ENCODE peak calls at places on chromosome 12, in six cellular contexts. Q is left lung, S is GM12878, I is GM12865, Z is fibroblast of lung, G is astrocyte of the cerebellum. B is an unnamed sample.

GRCh38 chr12:13282861-13283260 is 86.3 kb downstream of the EMP1 start:
- DNase-seq in Q (no peak), S (no peak), I (no peak), Z (no peak), G (no peak), B (no peak)

GRCh38 chr12:91422107-91422506 is 239.5 kb upstream of the DCN start:
- DNase-seq in Q (no peak), S (no peak), I (no peak), Z (no peak), G (no peak), B (no peak)

GRCh38 chr12:131454418-131455217 is 256.3 kb upstream of the SFSWAP start:
- DNase-seq in Q (no peak), S (no peak), I (peak), Z (no peak), G (no peak), B (no peak)

GRCh38 chr12:103801709-103802585 is 39.1 kb downstream of the NT5DC3 start:
- DNase-seq in Q (no peak), S (no peak), I (no peak), Z (peak), G (no peak), B (no peak)

GRCh38 chr12:117236456-117237001 is 46.3 kb upstream of the FBXO21 start:
- DNase-seq in Q (peak), S (no peak), I (peak), Z (peak), G (peak), B (no peak)

GRCh38 chr12:59742831-59743230 is 147.0 kb downstream of the SLC16A7 start:
- DNase-seq in Q (no peak), S (no peak), I (no peak), Z (peak), G (peak), B (peak)

GRCh38 chr12:120775862-120776552 is 50.4 kb downstream of the ACADS start:
- DNase-seq in Q (no peak), S (no peak), I (no peak), Z (no peak), G (no peak), B (no peak)

GRCh38 chr12:106126441-106127288 is 12.1 kb downstream of the NUAK1 start:
- DNase-seq in Q (no peak), S (no peak), I (no peak), Z (peak), G (no peak), B (no peak)

GRCh38 chr12:124392991-124393790 is 98.3 kb downstream of the RFLNA start:
- DNase-seq in Q (peak), S (no peak), I (no peak), Z (peak), G (no peak), B (no peak)

GRCh38 chr12:108696111-108696995 is 35.0 kb downstream of the CORO1C start:
- DNase-seq in Q (no peak), S (no peak), I (no peak), Z (peak), G (peak), B (peak)

GRCh38 chr12:70364695-70365397 is 1.2 kb upstream of the KCNMB4 start:
- DNase-seq in Q (no peak), S (no peak), I (no peak), Z (no peak), G (no peak), B (no peak)

GRCh38 chr12:2649201-2650030 is 145.4 kb upstream of the FKBP4 start:
- DNase-seq in Q (no peak), S (no peak), I (no peak), Z (no peak), G (no peak), B (no peak)

GRCh38 chr12:3713483-3713882 is 39.4 kb downstream of the CRACR2A start:
- DNase-seq in Q (no peak), S (no peak), I (no peak), Z (no peak), G (no peak), B (no peak)

GRCh38 chr12:72214163-72214562 is 58.0 kb upstream of the TRHDE start:
- DNase-seq in Q (no peak), S (no peak), I (no peak), Z (peak), G (no peak), B (no peak)

DNA sequence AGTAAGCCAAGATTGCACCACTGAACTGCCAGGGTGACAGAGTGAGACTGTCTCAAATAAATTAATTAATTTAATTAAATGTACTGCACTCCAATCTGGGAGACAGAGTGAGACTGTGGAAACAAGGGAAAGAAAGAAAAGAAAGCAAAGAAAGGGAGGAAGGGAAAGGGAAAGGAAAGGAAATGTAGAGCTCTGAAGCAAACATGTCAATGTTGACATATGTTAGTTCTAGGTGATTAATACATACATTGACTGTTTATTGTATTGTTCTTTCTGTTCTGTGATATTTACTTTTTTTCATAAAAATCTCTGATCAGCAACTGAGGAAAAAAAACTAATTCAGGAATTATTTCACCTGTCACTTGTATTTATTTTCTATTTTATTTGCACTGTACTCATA is 99.5 kb downstream of the DENND5B start:
- DNase-seq in Q (no peak), S (no peak), I (no peak), Z (no peak), G (no peak), B (no peak)
- H3K4me3 ChIP-seq in Q (no peak), S (no peak), I (no peak), Z (no peak), G (no peak), B (no peak)

GRCh38 chr12:113978080-113978479 is 12.0 kb upstream of the RBM19 start:
- DNase-seq in Q (no peak), S (no peak), I (no peak), Z (no peak), G (no peak), B (no peak)
- TF ChIP-seq CTCF in Q (no peak), S (no peak), I (no peak), Z (no peak), G (no peak), B (no peak)

GRCh38 chr12:65720739-65721138 is 103.5 kb upstream of the HMGA2 start:
- DNase-seq in Q (no peak), S (no peak), I (no peak), Z (peak), G (peak), B (no peak)

GRCh38 chr12:65720136-65720535 is 104.1 kb upstream of the HMGA2 start:
- DNase-seq in Q (no peak), S (no peak), I (no peak), Z (peak), G (no peak), B (peak)

GRCh38 chr12:65712264-65713004 is 111.8 kb upstream of the HMGA2 start:
- DNase-seq in Q (no peak), S (no peak), I (no peak), Z (no peak), G (no peak), B (no peak)

GRCh38 chr12:65721541-65722190 is 102.6 kb upstream of the HMGA2 start:
- DNase-seq in Q (no peak), S (no peak), I (no peak), Z (no peak), G (no peak), B (no peak)

DNA sequence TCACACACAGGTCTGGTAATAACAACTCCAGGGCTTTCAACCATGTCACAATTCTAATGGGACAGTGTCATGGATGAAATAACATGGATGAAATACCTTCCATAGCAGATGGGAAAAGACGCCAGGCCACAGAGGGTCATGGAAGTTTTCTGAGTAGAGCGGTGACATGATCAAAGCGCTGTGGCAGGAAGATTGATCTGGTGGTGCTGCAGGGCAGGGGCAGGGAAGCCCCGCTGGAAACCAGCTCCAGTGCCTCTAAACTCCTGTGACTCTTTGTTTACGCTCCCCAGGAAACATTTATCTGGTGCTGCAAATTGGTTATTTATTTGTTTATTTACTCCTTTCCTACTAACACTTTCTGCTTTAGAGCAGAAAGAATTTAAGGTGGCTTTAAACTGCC is 108.3 kb upstream of the HMGA2 start:
- DNase-seq in Q (no peak), S (no peak), I (no peak), Z (no peak), G (no peak), B (no peak)
- H3K4me3 ChIP-seq in Q (no peak), S (no peak), I (no peak), Z (no peak), G (no peak), B (no peak)

GRCh38 chr12:118842753-118843335 is 138.5 kb upstream of the SRRM4 start:
- DNase-seq in Q (no peak), S (no peak), I (no peak), Z (no peak), G (no peak), B (no peak)

GRCh38 chr12:118840878-118841277 is 140.5 kb upstream of the SRRM4 start:
- DNase-seq in Q (no peak), S (no peak), I (no peak), Z (no peak), G (no peak), B (no peak)

GRCh38 chr12:118835911-118836310 is 145.4 kb upstream of the SRRM4 start:
- DNase-seq in Q (no peak), S (no peak), I (no peak), Z (no peak), G (no peak), B (no peak)

GRCh38 chr12:118841588-118841987 is 139.8 kb upstream of the SRRM4 start:
- DNase-seq in Q (no peak), S (no peak), I (no peak), Z (no peak), G (no peak), B (no peak)

GRCh38 chr12:118840399-118840798 is 140.9 kb upstream of the SRRM4 start:
- DNase-seq in Q (no peak), S (no peak), I (peak), Z (no peak), G (no peak), B (no peak)
- TF ChIP-seq CTCF in Q (no peak), S (peak), I (peak), Z (no peak), G (no peak), B (no peak)

B was measured in AG04449.